ENCODE peak calls at places on chromosome 17, in eight cellular contexts. W is naive thymus-derived CD4-positive, alpha-beta T cell; D is adipocyte; T is fibroblast of lung; B is HAP-1; S is breast epithelium; V is uterus; L is testis. M is an unnamed sample. For H3K27me3, the result is how much of the 10 kb centered on the place peaks cover.

GRCh38 chr17:27949304-27949703 is 56.1 kb upstream of the LYRM9 start:
- DNase-seq in W (no peak), L (no peak), V (no peak), D (no peak), B (no peak), T (no peak), S (no peak), M (no peak)

GRCh38 chr17:2101448-2102257 is 46.8 kb downstream of the HIC1 start:
- DNase-seq in L (no peak), B (no peak), D (no peak), S (peak), V (peak), T (no peak), W (peak), M (no peak)

GRCh38 chr17:63611354-63611753 is 10.7 kb downstream of the TACO1 start:
- DNase-seq in S (no peak), B (no peak), W (peak), V (no peak), D (no peak), L (no peak), T (no peak), M (no peak)

GRCh38 chr17:77188084-77189066 is 47.6 kb downstream of the SEC14L1 start:
- DNase-seq in W (no peak), S (no peak), V (no peak), T (peak), B (no peak), L (no peak), D (no peak), M (no peak)

GRCh38 chr17:61440697-61441096 is 11.5 kb upstream of the TBX4 start:
- DNase-seq in W (no peak), V (no peak), L (no peak), T (no peak), S (no peak), D (no peak), B (no peak), M (no peak)

GRCh38 chr17:59652119-59652518 is 32.4 kb downstream of the CLTC start:
- DNase-seq in V (no peak), S (no peak), W (no peak), B (no peak), T (peak), D (peak), L (no peak), M (no peak)

GRCh38 chr17:76530489-76530814 is 7.1 kb downstream of the CYGB start:
- DNase-seq in V (no peak), T (no peak), L (no peak), S (no peak), D (no peak), B (no peak), W (no peak), M (no peak)

GRCh38 chr17:65173284-65173793 is 36.2 kb downstream of the RGS9 start:
- DNase-seq in D (no peak), B (no peak), W (peak), T (peak), V (no peak), S (no peak), L (peak), M (peak)

GRCh38 chr17:1491406-1492248 is 859 bp downstream of the MYO1C start:
- DNase-seq in V (peak), T (peak), D (peak), S (no peak), L (peak), B (peak), W (no peak), M (peak)

GRCh38 chr17:2029911-2030778 is at the start of gene DPH1:
- DNase-seq in D (peak), T (peak), V (peak), W (peak), L (peak), B (peak), S (peak), M (peak)

GRCh38 chr17:19023209-19023999 is 18.8 kb upstream of the FAM83G start:
- DNase-seq in S (no peak), D (no peak), V (no peak), B (no peak), L (no peak), W (no peak), T (no peak), M (no peak)

GRCh38 chr17:27199948-27200347 is 94.0 kb upstream of the WSB1 start:
- DNase-seq in L (no peak), S (no peak), D (no peak), B (no peak), W (no peak), V (no peak), T (peak), M (no peak)

GRCh38 chr17:12064395-12064794 is 43.7 kb downstream of the MAP2K4 start:
- DNase-seq in V (no peak), D (no peak), T (no peak), W (no peak), B (no peak), S (no peak), L (no peak), M (no peak)

GRCh38 chr17:6172642-6173330 is 102.6 kb downstream of the WSCD1 start:
- DNase-seq in L (no peak), W (no peak), T (no peak), V (no peak), S (no peak), B (peak), D (no peak), M (no peak)

GRCh38 chr17:30187528-30187927 is 48.0 kb downstream of the SLC6A4 start:
- DNase-seq in W (no peak), B (no peak), L (no peak), V (no peak), T (no peak), S (no peak), D (peak), M (no peak)

DNA sequence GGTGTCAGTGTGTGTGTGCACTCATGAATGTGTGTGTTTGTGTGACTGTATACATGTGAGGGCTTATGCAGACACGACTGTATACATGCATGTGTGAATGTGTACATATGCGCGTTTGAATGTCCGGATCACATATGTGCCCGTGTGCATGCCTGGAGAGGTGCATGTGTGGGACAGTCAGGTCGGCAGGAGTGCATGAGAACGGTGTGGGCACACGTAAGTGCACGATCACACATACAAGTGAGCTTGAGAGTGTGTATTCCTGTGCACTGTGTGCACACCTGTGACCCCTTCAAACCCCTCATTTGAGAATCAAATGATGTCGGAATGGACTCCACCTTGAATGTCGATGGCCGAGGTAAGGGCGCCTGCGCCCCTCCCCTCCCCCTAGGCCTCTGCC is 694 bp upstream of the NGFR start:
- DNase-seq in T (no peak), S (no peak), D (no peak), L (no peak), B (no peak), V (no peak), W (no peak), M (no peak)
- H3K4me3 ChIP-seq in T (no peak), S (peak), D (no peak), L (peak), B (no peak), V (no peak), W (no peak), M (no peak)

GRCh38 chr17:50563095-50563511 is 2.6 kb downstream of the CACNA1G start:
- DNase-seq in L (no peak), S (no peak), V (no peak), W (no peak), B (no peak), T (no peak), D (no peak), M (no peak)
- H3K27me3 ChIP-seq in L (under half), S (under half), V (under half), W (under half), B (half or more), T (half or more), D (under half), M (under half)

GRCh38 chr17:43543300-43543699 is 2.8 kb downstream of the ETV4 start:
- DNase-seq in B (peak), L (no peak), V (no peak), W (no peak), S (no peak), D (no peak), T (no peak), M (no peak)
- H3K4me3 ChIP-seq in B (no peak), L (no peak), V (no peak), W (no peak), S (no peak), D (no peak), T (no peak), M (no peak)

GRCh38 chr17:58386708-58387107 is 30.6 kb downstream of the RNF43 start:
- DNase-seq in L (no peak), D (no peak), S (no peak), T (no peak), B (no peak), V (no peak), W (no peak), M (no peak)
- H3K27me3 ChIP-seq in L (under half), D (half or more), S (under half), T (under half), B (under half), V (under half), W (under half), M (under half)

GRCh38 chr17:69540356-69540755 is 125.9 kb downstream of the MAP2K6 start:
- DNase-seq in S (no peak), B (no peak), W (no peak), D (peak), L (no peak), T (peak), V (no peak), M (no peak)
- H3K4me3 ChIP-seq in S (no peak), B (no peak), W (no peak), D (no peak), L (no peak), T (no peak), V (no peak), M (no peak)

GRCh38 chr17:48497103-48497502 is 33.7 kb downstream of the HOXB1 start:
- DNase-seq in D (no peak), B (no peak), V (no peak), L (no peak), T (peak), S (no peak), W (no peak), M (peak)
- H3K27me3 ChIP-seq in D (under half), B (under half), V (under half), L (under half), T (under half), S (under half), W (under half), M (under half)

GRCh38 chr17:39622380-39623006 is 4.3 kb upstream of the PPP1R1B start:
- DNase-seq in T (no peak), W (no peak), D (no peak), B (no peak), V (no peak), S (no peak), L (no peak), M (no peak)

GRCh38 chr17:39619786-39620101 is 7.0 kb upstream of the PPP1R1B start:
- DNase-seq in W (no peak), V (no peak), D (no peak), L (no peak), S (no peak), B (no peak), T (no peak), M (no peak)

GRCh38 chr17:39623356-39623950 is 3.3 kb upstream of the PPP1R1B start:
- DNase-seq in D (peak), S (peak), V (peak), W (peak), T (peak), B (no peak), L (peak), M (peak)

GRCh38 chr17:39624313-39624712 is 2.4 kb upstream of the PPP1R1B start:
- DNase-seq in L (no peak), S (no peak), W (no peak), V (no peak), B (no peak), D (no peak), T (no peak), M (no peak)

GRCh38 chr17:39621523-39622379 is 5.0 kb upstream of the PPP1R1B start:
- DNase-seq in S (peak), V (peak), D (peak), B (peak), W (peak), T (peak), L (peak), M (peak)
- H3K4me3 ChIP-seq in S (no peak), V (no peak), D (no peak), B (no peak), W (peak), T (no peak), L (peak), M (no peak)

GRCh38 chr17:75087182-75087557 is 584 bp upstream of the SLC16A5 start:
- DNase-seq in T (no peak), L (no peak), D (no peak), V (no peak), B (no peak), W (no peak), S (no peak), M (no peak)
- H3K27me3 ChIP-seq in T (under half), L (under half), D (under half), V (under half), B (under half), W (under half), S (under half), M (under half)